ENCODE peak calls at places on chromosomes 13 and 19, in four cellular contexts. Z, C, I and M are unnamed samples.
A peak's percentile ranks its signal among the peaks of the same experiment; 100 is the strongest.

GRCh38 chr19:4140237-4140711 is 13.2 kb upstream of the CREB3L3 start:
- DNase-seq in Z (no peak), C (peak; percentile 66), I (no peak), M (peak; percentile 79)

GRCh38 chr19:35644987-35645679 is 3.0 kb upstream of the COX6B1 start:
- DNase-seq in Z (peak; percentile 66), C (peak; percentile 89), I (peak; percentile 68), M (peak; percentile 64)

GRCh38 chr13:105202384-105202783 is 1333.1 kb downstream of the EFNB2 start:
- DNase-seq in Z (no peak), C (no peak), I (no peak), M (peak; percentile 9)

GRCh38 chr19:47456721-47457478 is 14.8 kb downstream of the SLC8A2 start:
- DNase-seq in Z (no peak), C (no peak), I (no peak), M (no peak)

GRCh38 chr13:108031859-108032258 is 183.5 kb downstream of the LIG4 start:
- DNase-seq in Z (no peak), C (no peak), I (no peak), M (no peak)

GRCh38 chr19:6710273-6711077 is 10.0 kb downstream of the C3 start:
- DNase-seq in Z (no peak), C (no peak), I (no peak), M (no peak)

GRCh38 chr13:42594577-42595571 is 20.9 kb downstream of the TNFSF11 start:
- DNase-seq in Z (peak; percentile 7), C (no peak), I (no peak), M (peak; percentile 54)

GRCh38 chr19:10115392-10116084 is 4.0 kb downstream of the P2RY11 start:
- DNase-seq in Z (no peak), C (no peak), I (no peak), M (no peak)

GRCh38 chr13:65834897-65835296 is 1395.2 kb downstream of the PCDH9 start:
- DNase-seq in Z (no peak), C (no peak), I (no peak), M (no peak)

GRCh38 chr19:44752816-44753618 is 4.5 kb downstream of the BCL3 start:
- DNase-seq in Z (peak; percentile 93), C (peak; percentile 94), I (peak; percentile 80), M (peak; percentile 88)

GRCh38 chr19:55340784-55341147 is 1.1 kb downstream of the KMT5C start:
- DNase-seq in Z (no peak), C (peak; percentile 69), I (no peak), M (peak; percentile 31)

GRCh38 chr19:413756-414420 is 4.9 kb upstream of the C2CD4C start:
- DNase-seq in Z (no peak), C (no peak), I (no peak), M (no peak)

GRCh38 chr13:113666951-113667701 is at the start of gene GRK1:
- DNase-seq in Z (no peak), C (peak; percentile 19), I (no peak), M (no peak)

GRCh38 chr13:37651891-37652290 is 53.3 kb upstream of the POSTN start:
- DNase-seq in Z (no peak), C (no peak), I (no peak), M (no peak)

GRCh38 chr19:18415177-18415867 is 3.9 kb upstream of the SSBP4 start:
- DNase-seq in Z (no peak), C (peak; percentile 60), I (no peak), M (no peak)

GRCh38 chr13:35388979-35389378 is 87.5 kb downstream of the MAB21L1 start:
- DNase-seq in Z (no peak), C (no peak), I (no peak), M (no peak)

GRCh38 chr19:4199699-4200293 is 17.3 kb downstream of the ANKRD24 start:
- DNase-seq in Z (no peak), C (peak; percentile 67), I (no peak), M (peak; percentile 50)

GRCh38 chr13:103523853-103524252 is 457.6 kb upstream of the SLC10A2 start:
- DNase-seq in Z (no peak), C (no peak), I (no peak), M (no peak)

GRCh38 chr13:99258946-99259345 is 767 bp upstream of the GPR18 start:
- DNase-seq in Z (peak; percentile 10), C (no peak), I (no peak), M (no peak)

DNA sequence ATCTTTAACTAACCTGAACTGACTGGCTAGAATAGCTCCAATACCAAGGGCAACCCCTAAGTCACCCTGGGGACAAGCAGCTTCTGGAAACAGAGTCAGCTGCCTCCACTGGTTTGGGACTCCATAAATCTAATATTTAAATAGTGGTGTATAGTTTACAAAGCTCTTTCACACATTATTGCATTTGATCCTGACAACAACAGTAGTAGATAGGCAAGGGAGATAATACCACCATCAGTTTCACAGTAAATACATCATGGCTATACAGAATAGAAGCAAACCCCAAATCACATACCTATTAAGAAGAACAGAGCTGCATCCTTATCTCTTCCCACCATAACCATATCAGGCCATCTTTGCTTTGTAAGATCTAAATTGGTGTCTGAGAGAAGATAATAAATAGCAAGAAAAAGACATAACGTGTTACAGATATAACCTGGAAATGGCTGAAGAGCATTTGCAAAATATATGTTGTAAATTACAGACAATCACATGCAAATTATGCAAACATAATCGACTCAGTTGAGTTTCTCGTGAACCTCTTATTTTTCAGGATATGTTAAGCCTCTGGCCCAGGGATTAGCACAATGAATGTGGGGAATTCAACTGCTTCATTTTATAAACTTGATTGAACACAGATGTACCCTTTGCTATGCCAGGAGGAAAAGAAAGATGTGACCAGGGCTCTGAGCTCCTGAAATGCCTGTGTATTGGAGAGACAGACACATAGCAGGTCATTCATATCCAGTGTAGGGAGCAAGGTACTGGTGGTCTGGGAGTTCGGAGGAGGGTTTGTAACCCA is 142.5 kb downstream of the SLC7A1 start:
- DNase-seq in Z (no peak), C (no peak), I (no peak), M (no peak)
- H3K4me1 ChIP-seq in Z (no peaks in the 10 kb centered on the region), C (no peaks in the 10 kb centered on the region), I (no peaks in the 10 kb centered on the region), M (no peaks in the 10 kb centered on the region)

DNA sequence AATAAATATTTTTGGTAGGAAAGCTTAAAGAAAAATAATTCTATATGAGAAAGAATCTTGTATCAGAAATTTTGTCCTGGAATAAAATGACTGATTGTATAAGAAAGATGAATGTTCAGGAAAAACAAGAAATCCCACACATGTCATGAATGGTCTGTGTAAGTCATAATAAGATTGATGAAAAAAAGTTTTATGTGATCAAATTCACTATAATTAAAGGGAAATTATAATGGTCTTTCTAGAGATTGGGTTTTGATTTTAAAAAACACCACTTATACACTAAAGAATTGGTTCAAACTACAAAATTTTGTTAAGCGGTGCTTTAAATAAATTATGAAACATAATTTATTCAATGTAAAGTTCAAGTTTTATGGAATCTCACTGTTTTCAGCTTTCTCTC is 7.2 kb upstream of the ZNF841 start:
- DNase-seq in Z (no peak), C (no peak), I (no peak), M (no peak)
- H3K4me3 ChIP-seq in Z (no peak overlapping the region), C (no peak overlapping the region), I (no peak overlapping the region), M (no peak overlapping the region)

GRCh38 chr13:27504126-27504525 is 53.8 kb upstream of the MTIF3 start:
- DNase-seq in Z (no peak), C (no peak), I (no peak), M (no peak)
- H3K36me3 ChIP-seq in Z (no peaks in the 10 kb centered on the region), C (no peaks in the 10 kb centered on the region), I (no peaks in the 10 kb centered on the region), M (no peaks in the 10 kb centered on the region)

GRCh38 chr13:109778102-109778542 is 8.3 kb downstream of the IRS2 start:
- DNase-seq in Z (no peak), C (no peak), I (no peak), M (peak; percentile 60)
- H3K4me1 ChIP-seq in Z (peaks cover 47% of the 10 kb centered on the region), C (peaks cover 28% of the 10 kb centered on the region), I (peaks cover 32% of the 10 kb centered on the region), M (peaks cover 17% of the 10 kb centered on the region)

DNA sequence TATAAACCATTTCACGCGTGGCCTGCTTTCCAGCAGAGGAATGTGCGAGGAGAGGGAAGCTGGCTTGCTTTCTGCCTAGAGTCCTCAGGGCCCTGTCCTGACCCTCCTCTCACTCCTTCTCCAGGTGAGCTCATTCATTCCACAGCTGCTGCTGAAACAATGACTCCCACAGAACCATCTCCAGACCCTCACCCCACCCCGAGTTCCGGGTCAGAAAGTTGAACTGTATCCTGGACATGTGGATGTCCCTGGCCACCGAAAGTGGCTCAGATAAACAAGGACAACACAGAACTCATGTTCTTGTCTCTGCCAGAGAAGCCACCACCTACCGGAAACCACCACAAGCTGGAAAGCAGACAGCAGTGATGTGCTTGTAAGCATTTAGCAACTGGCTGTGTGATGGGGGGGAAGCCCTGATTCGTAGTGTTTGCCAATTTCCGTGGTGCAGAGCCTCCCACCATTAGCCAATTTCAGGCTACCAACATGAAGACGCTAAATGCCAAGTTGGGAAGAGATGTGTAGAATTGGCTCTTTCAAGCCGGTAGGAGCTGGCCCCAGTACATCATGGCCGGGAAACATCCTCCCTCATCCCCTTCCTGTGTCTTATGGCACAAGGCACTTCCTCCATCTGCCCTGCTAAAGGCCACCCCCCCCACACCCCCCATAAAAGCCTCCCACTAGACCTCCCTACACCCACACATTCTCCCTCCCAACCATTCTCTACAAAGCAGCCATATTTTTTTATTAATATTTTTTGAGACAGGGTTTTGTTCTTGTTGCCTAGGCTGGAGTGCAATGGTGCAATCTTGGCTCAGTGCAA is 5.0 kb downstream of the SYCE2 start:
- DNase-seq in Z (no peak), C (no peak), I (no peak), M (peak; percentile 33)
- H3K4me3 ChIP-seq in Z (peak overlapping the region; percentile 47), C (no peak overlapping the region), I (no peak overlapping the region), M (no peak overlapping the region)

GRCh38 chr19:15428956-15429824 is 10.4 kb upstream of the AKAP8L start:
- DNase-seq in Z (no peak), C (no peak), I (no peak), M (no peak)

GRCh38 chr19:15425321-15425950 is 6.6 kb upstream of the AKAP8L start:
- DNase-seq in Z (no peak), C (no peak), I (no peak), M (no peak)

GRCh38 chr19:15427991-15428471 is 9.2 kb upstream of the AKAP8L start:
- DNase-seq in Z (no peak), C (no peak), I (no peak), M (no peak)

GRCh38 chr19:15426485-15427349 is 7.9 kb upstream of the AKAP8L start:
- DNase-seq in Z (no peak), C (no peak), I (no peak), M (no peak)

DNA sequence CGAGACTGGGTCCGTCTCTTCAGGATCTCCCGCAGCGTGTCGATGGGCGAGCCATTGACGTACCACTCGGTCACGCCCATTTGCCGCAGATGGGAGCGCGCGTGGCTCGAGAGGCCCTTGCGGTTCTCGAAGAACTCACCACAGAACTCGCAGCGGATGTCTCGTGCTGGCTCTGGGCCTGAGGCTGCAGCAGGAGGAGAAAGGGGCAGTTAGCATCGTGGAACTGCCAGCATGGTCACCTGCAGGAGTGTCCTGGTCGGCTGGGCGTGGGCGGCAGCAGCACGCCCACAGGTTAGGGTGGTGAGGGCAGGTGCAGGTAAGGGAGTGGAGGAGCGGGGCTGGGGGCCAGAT is 8.5 kb upstream of the AKAP8L start:
- DNase-seq in Z (no peak), C (no peak), I (no peak), M (no peak)
- H3K36me3 ChIP-seq in Z (peaks cover 39% of the 10 kb centered on the region), C (no peaks in the 10 kb centered on the region), I (peaks cover 64% of the 10 kb centered on the region), M (peaks cover 22% of the 10 kb centered on the region)

GRCh38 chr19:51129716-51130115 is 5.0 kb downstream of the SIGLEC9 start:
- DNase-seq in Z (no peak), C (no peak), I (no peak), M (no peak)
- H3K4me1 ChIP-seq in Z (peaks cover 49% of the 10 kb centered on the region), C (peaks cover 4% of the 10 kb centered on the region), I (peaks cover 10% of the 10 kb centered on the region), M (no peaks in the 10 kb centered on the region)

GRCh38 chr13:79194272-79194671 is 211.8 kb downstream of the RBM26 start:
- DNase-seq in Z (no peak), C (no peak), I (no peak), M (peak; percentile 16)
- H3K4me3 ChIP-seq in Z (peak overlapping the region; percentile 27), C (no peak overlapping the region), I (no peak overlapping the region), M (no peak overlapping the region)

GRCh38 chr19:19520989-19521388 is 5.0 kb downstream of the NDUFA13 start:
- DNase-seq in Z (no peak), C (no peak), I (no peak), M (no peak)
- H3K36me3 ChIP-seq in Z (peaks cover 18% of the 10 kb centered on the region), C (no peaks in the 10 kb centered on the region), I (peaks cover 13% of the 10 kb centered on the region), M (peaks cover 3% of the 10 kb centered on the region)